ENCODE peak calls at places on chromosomes 2 and 18, in four cellular contexts. One of them, this sample, is unnamed.

GRCh38 chr2:71722286-71722685 is 268.9 kb downstream of the DYSF start:
- DNase-seq in M059J: no peak
- DNase-seq in HFF-Myc: no peak
- DNase-seq in activated CD8-positive, alpha-beta T cell treated with anti-CD3 and anti-CD28 coated beads, Interleukin-2, amount 10 ng/mL, durations not matched to agents 7 days and 5 days: no peak
- DNase-seq in this sample: no peak

GRCh38 chr2:12637754-12638153 is 79.0 kb upstream of the TRIB2 start:
- DNase-seq in M059J: peak; percentile 42
- DNase-seq in activated CD8-positive, alpha-beta T cell treated with anti-CD3 and anti-CD28 coated beads, Interleukin-2, amount 10 ng/mL, durations not matched to agents 7 days and 5 days: no peak
- DNase-seq in HFF-Myc: no peak
- DNase-seq in this sample: no peak

GRCh38 chr2:85164145-85164559 is 31.0 kb downstream of the TCF7L1 start:
- DNase-seq in activated CD8-positive, alpha-beta T cell treated with anti-CD3 and anti-CD28 coated beads, Interleukin-2, amount 10 ng/mL, durations not matched to agents 7 days and 5 days: no peak
- DNase-seq in HFF-Myc: no peak
- DNase-seq in M059J: no peak
- DNase-seq in this sample: no peak

GRCh38 chr2:72098935-72099334 is 48.7 kb downstream of the CYP26B1 start:
- DNase-seq in M059J: no peak
- DNase-seq in HFF-Myc: no peak
- DNase-seq in activated CD8-positive, alpha-beta T cell treated with anti-CD3 and anti-CD28 coated beads, Interleukin-2, amount 10 ng/mL, durations not matched to agents 7 days and 5 days: no peak
- DNase-seq in this sample: no peak

GRCh38 chr2:109645412-109646184 is 31.4 kb downstream of the SOWAHC start:
- DNase-seq in M059J: no peak
- DNase-seq in activated CD8-positive, alpha-beta T cell treated with anti-CD3 and anti-CD28 coated beads, Interleukin-2, amount 10 ng/mL, durations not matched to agents 7 days and 5 days: no peak
- DNase-seq in HFF-Myc: no peak
- DNase-seq in this sample: no peak

GRCh38 chr18:58313491-58314032 is 269.5 kb downstream of the NEDD4L start:
- DNase-seq in M059J: peak; percentile 55
- DNase-seq in HFF-Myc: no peak
- DNase-seq in activated CD8-positive, alpha-beta T cell treated with anti-CD3 and anti-CD28 coated beads, Interleukin-2, amount 10 ng/mL, durations not matched to agents 7 days and 5 days: no peak
- DNase-seq in this sample: no peak

GRCh38 chr2:234881413-234882241 is 70.2 kb upstream of the SH3BP4 start:
- DNase-seq in activated CD8-positive, alpha-beta T cell treated with anti-CD3 and anti-CD28 coated beads, Interleukin-2, amount 10 ng/mL, durations not matched to agents 7 days and 5 days: peak; percentile 41
- DNase-seq in HFF-Myc: peak; percentile 79
- DNase-seq in M059J: peak; percentile 95
- DNase-seq in this sample: no peak

GRCh38 chr2:176072951-176073904 is 10.5 kb downstream of the EVX2 start:
- DNase-seq in M059J: no peak
- DNase-seq in HFF-Myc: no peak
- DNase-seq in activated CD8-positive, alpha-beta T cell treated with anti-CD3 and anti-CD28 coated beads, Interleukin-2, amount 10 ng/mL, durations not matched to agents 7 days and 5 days: no peak
- DNase-seq in this sample: no peak

GRCh38 chr2:10515887-10516286 is 67.8 kb upstream of the ODC1 start:
- DNase-seq in M059J: no peak
- DNase-seq in HFF-Myc: no peak
- DNase-seq in activated CD8-positive, alpha-beta T cell treated with anti-CD3 and anti-CD28 coated beads, Interleukin-2, amount 10 ng/mL, durations not matched to agents 7 days and 5 days: no peak
- DNase-seq in this sample: no peak

GRCh38 chr2:126886201-126886905 is 12.3 kb upstream of the TEX51 start:
- DNase-seq in HFF-Myc: peak; percentile 2
- DNase-seq in M059J: peak; percentile 26
- DNase-seq in activated CD8-positive, alpha-beta T cell treated with anti-CD3 and anti-CD28 coated beads, Interleukin-2, amount 10 ng/mL, durations not matched to agents 7 days and 5 days: peak; percentile 65
- DNase-seq in this sample: no peak

GRCh38 chr2:155427470-155427869 is 729.0 kb downstream of the KCNJ3 start:
- DNase-seq in activated CD8-positive, alpha-beta T cell treated with anti-CD3 and anti-CD28 coated beads, Interleukin-2, amount 10 ng/mL, durations not matched to agents 7 days and 5 days: no peak
- DNase-seq in HFF-Myc: no peak
- DNase-seq in M059J: no peak
- DNase-seq in this sample: no peak